ENCODE peak calls at places on chromosomes 3 and 15, in five cellular contexts. I is H1, D is trophoblast cell, A is neuronal stem cell, V is mesenchymal stem cell. E is an unnamed sample.

GRCh38 chr3:40615110-40615915 is 90.6 kb downstream of the ZNF621 start:
- DNase-seq in I (peak), D (no peak), A (peak), V (no peak), E (peak)

GRCh38 chr15:59528965-59529402 is 82.6 kb upstream of the GCNT3 start:
- DNase-seq in I (peak), D (peak), A (peak), V (peak), E (peak)

GRCh38 chr3:42205800-42206514 is 60.0 kb downstream of the CCK start:
- DNase-seq in I (no peak), D (no peak), A (no peak), V (no peak), E (no peak)

GRCh38 chr3:101574388-101575156 is 592 bp downstream of the PCNP start:
- DNase-seq in I (peak), D (peak), A (peak), V (peak), E (peak)

GRCh38 chr3:31232049-31233040 is 300.4 kb upstream of the STT3B start:
- DNase-seq in I (no peak), D (peak), A (no peak), V (no peak), E (no peak)

GRCh38 chr3:152071924-152072323 is 196.8 kb upstream of the MBNL1 start:
- DNase-seq in I (no peak), D (peak), A (no peak), V (peak), E (no peak)

GRCh38 chr15:40857601-40858351 is 13.9 kb downstream of the SPINT1 start:
- DNase-seq in I (peak), D (peak), A (peak), V (peak), E (peak)

GRCh38 chr15:79086814-79087213 is 3.8 kb downstream of the RASGRF1 start:
- DNase-seq in I (no peak), D (no peak), A (no peak), V (no peak), E (peak)

GRCh38 chr3:26353052-26353451 is 269.5 kb upstream of the LRRC3B start:
- DNase-seq in I (no peak), D (no peak), A (no peak), V (no peak), E (no peak)

GRCh38 chr3:196800742-196801141 is 61.1 kb downstream of the PAK2 start:
- DNase-seq in I (no peak), D (no peak), A (no peak), V (no peak), E (no peak)

GRCh38 chr15:92803852-92804609 is 96.1 kb upstream of the CHD2 start:
- DNase-seq in I (no peak), D (peak), A (no peak), V (peak), E (no peak)

GRCh38 chr15:65182538-65182937 is 2.6 kb downstream of the CLPX start:
- DNase-seq in I (no peak), D (no peak), A (no peak), V (no peak), E (no peak)

GRCh38 chr3:53795176-53795575 is 51.0 kb downstream of the CHDH start:
- DNase-seq in I (no peak), D (no peak), A (no peak), V (no peak), E (no peak)

GRCh38 chr3:127750226-127751031 is 71.9 kb downstream of the MGLL start:
- DNase-seq in I (no peak), D (peak), A (no peak), V (peak), E (no peak)

GRCh38 chr3:119641416-119641815 is 19.0 kb downstream of the POPDC2 start:
- DNase-seq in I (no peak), D (no peak), A (no peak), V (no peak), E (no peak)

GRCh38 chr3:8223766-8224165 is 277.9 kb upstream of the LMCD1 start:
- DNase-seq in I (no peak), D (no peak), A (no peak), V (peak), E (no peak)

GRCh38 chr3:152404976-152405375 is 136.2 kb downstream of the MBNL1 start:
- DNase-seq in I (no peak), D (no peak), A (no peak), V (no peak), E (no peak)

GRCh38 chr15:40263036-40263754 is 19.7 kb downstream of the ANKRD63 start:
- DNase-seq in I (no peak), D (no peak), A (no peak), V (peak), E (no peak)

GRCh38 chr3:77038928-77039605 is 832 bp upstream of the ROBO2 start:
- DNase-seq in I (peak), D (no peak), A (peak), V (peak), E (peak)

GRCh38 chr3:131370935-131371698 is 10.5 kb upstream of the NUDT16 start:
- DNase-seq in I (no peak), D (no peak), A (no peak), V (no peak), E (no peak)

GRCh38 chr15:98856540-98856907 is 151.1 kb downstream of the PGPEP1L start:
- DNase-seq in I (no peak), D (peak), A (no peak), V (peak), E (no peak)

GRCh38 chr15:56040081-56041035 is 46.9 kb upstream of the NEDD4 start:
- DNase-seq in I (no peak), D (peak), A (peak), V (peak), E (peak)

GRCh38 chr3:149494759-149495580 is 20.5 kb downstream of the TM4SF4 start:
- DNase-seq in I (no peak), D (peak), A (no peak), V (peak), E (no peak)

GRCh38 chr3:33299395-33300081 is 22.3 kb downstream of the FBXL2 start:
- DNase-seq in I (no peak), D (no peak), A (no peak), V (peak), E (no peak)

GRCh38 chr15:63372018-63372705 is 9.5 kb downstream of the CA12 start:
- DNase-seq in I (no peak), D (peak), A (no peak), V (peak), E (no peak)

GRCh38 chr15:100330629-100331215 is 11.1 kb downstream of the ADAMTS17 start:
- DNase-seq in I (no peak), D (no peak), A (no peak), V (no peak), E (peak)

GRCh38 chr15:66862878-66863335 is 160.9 kb downstream of the SMAD6 start:
- DNase-seq in I (peak), D (peak), A (peak), V (peak), E (peak)

GRCh38 chr3:27312044-27312668 is 57.0 kb downstream of the NEK10 start:
- DNase-seq in I (no peak), D (peak), A (peak), V (peak), E (no peak)

GRCh38 chr3:68972358-68972979 is 40.1 kb upstream of the TAFA4 start:
- DNase-seq in I (peak), D (peak), A (peak), V (peak), E (peak)

GRCh38 chr15:69760890-69761568 is 308.4 kb downstream of the RPLP1 start:
- DNase-seq in I (no peak), D (peak), A (no peak), V (peak), E (no peak)

GRCh38 chr3:150312018-150312657 is 96.0 kb upstream of the TSC22D2 start:
- DNase-seq in I (no peak), D (peak), A (no peak), V (no peak), E (no peak)

GRCh38 chr3:11629716-11630115 is 14.0 kb downstream of the VGLL4 start:
- DNase-seq in I (no peak), D (peak), A (no peak), V (peak), E (no peak)

GRCh38 chr3:89740881-89741177 is 633.4 kb downstream of the EPHA3 start:
- DNase-seq in I (no peak), D (no peak), A (no peak), V (peak), E (no peak)

GRCh38 chr15:63380151-63380827 is 1.4 kb downstream of the CA12 start:
- DNase-seq in I (no peak), D (no peak), A (no peak), V (no peak), E (no peak)

GRCh38 chr3:133490468-133491351 is 82.8 kb upstream of the CDV3 start:
- DNase-seq in I (no peak), D (no peak), A (no peak), V (no peak), E (no peak)

DNA sequence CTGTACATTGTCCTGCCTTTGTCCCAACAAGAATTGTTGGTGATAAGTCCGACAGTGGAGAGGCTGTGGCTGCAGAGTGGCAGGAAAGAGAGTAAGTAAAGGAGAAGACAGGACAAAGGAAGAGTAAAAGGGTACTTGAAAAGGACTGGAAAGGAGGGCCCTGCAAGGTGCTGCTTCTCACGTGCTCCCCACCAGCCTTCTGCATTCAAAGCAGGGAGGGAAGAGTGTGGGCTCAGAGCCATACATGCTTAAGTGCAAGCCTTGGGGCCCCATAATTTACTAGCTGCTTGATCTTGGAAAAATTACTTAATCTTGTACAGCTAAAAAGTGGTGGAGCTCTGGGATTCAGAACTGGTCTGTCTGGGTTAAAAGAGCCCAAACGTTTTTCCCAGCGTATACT is 29.9 kb downstream of the MME start:
- DNase-seq in I (no peak), D (no peak), A (no peak), V (no peak), E (no peak)
- H2BK12ac ChIP-seq in I (no peak), D (no peak), A (no peak), V (no peak), E (no peak)

GRCh38 chr3:85780806-85781205 is 822.0 kb downstream of the CADM2 start:
- DNase-seq in I (no peak), D (no peak), A (no peak), V (no peak), E (no peak)
- H2BK12ac ChIP-seq in I (no peak), D (no peak), A (no peak), V (no peak), E (no peak)

DNA sequence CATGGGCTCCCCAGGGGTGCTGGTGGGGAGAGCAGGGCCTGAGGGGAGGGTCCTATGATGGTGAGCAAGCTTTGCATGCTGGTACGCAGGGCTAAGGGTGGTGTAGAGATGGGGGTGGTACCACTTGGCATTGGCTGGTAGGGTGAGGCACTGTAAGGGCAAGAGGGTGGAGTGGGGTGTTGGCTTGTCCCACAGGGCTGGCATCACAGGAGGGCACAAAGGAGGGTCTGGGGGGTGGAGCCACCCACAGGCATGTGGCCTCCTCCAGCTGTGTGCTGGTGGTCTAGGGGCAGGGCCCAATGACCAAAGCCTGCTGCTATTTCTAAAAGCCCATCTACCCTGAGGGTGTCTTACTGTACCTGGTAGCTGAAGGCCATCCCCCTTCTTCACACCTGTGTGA is 65.2 kb upstream of the SEC13 start:
- DNase-seq in I (no peak), D (no peak), A (no peak), V (no peak), E (no peak)
- H2BK12ac ChIP-seq in I (no peak), D (no peak), A (no peak), V (no peak), E (no peak)

DNA sequence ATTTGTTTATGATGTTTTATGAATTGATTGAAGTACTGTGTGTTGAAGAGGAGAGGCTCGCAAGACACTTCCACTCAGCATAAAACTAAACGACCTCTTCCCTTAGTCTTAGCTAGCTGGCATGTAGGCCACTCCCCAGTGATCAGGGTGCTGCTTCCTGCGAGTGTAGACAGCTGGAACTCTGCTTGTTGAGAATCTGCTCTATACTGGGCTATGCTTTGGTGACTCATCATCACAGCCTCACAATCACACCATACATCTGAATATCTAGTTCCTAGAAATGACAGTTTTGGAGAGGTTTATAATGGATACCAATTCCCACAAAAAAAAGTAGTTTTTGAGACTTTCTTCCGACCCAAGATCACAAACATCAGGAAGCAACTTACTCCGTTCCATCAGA is 1.5 kb upstream of the SLC24A5 start:
- DNase-seq in I (no peak), D (no peak), A (no peak), V (peak), E (no peak)
- H2BK12ac ChIP-seq in I (no peak), D (no peak), A (no peak), V (no peak), E (no peak)